ENCODE peak calls at places on chromosomes 6 and 20, in nine cellular contexts. S is tibial artery; K is heart right ventricle; Z is sigmoid colon; U is HCT116; G is lower lobe of right lung; J is CD8-positive, alpha-beta T cell; H is Panc1; B is tibial nerve. L is an unnamed sample. For H3K4me1, the result is how much of the 10 kb centered on the place peaks cover.

GRCh38 chr20:50339196-50339901 is 148.7 kb downstream of the CEBPB start:
- DNase-seq in S (peak), K (no peak), Z (peak), U (no peak), G (no peak), J (no peak), H (no peak), B (no peak), L (no peak)

GRCh38 chr6:75499640-75500039 is 6.0 kb upstream of the FILIP1 start:
- DNase-seq in S (no peak), K (no peak), Z (no peak), U (no peak), G (no peak), J (no peak), H (no peak), B (no peak), L (no peak)

GRCh38 chr20:10793741-10794140 is 119.9 kb upstream of the JAG1 start:
- DNase-seq in S (no peak), K (no peak), Z (no peak), U (no peak), G (no peak), J (no peak), H (no peak), B (no peak), L (peak)

GRCh38 chr6:154164397-154164796 is 125.4 kb downstream of the OPRM1 start:
- DNase-seq in S (peak), K (no peak), Z (peak), U (no peak), G (no peak), J (no peak), H (no peak), B (peak), L (no peak)

GRCh38 chr6:138596591-138596990 is 97.3 kb upstream of the NHSL1 start:
- DNase-seq in S (no peak), K (no peak), Z (no peak), U (no peak), G (no peak), J (no peak), H (no peak), B (no peak), L (no peak)

GRCh38 chr6:127030111-127030510 is 88.4 kb upstream of the RSPO3 start:
- DNase-seq in S (no peak), K (no peak), Z (no peak), U (no peak), G (no peak), J (no peak), H (no peak), B (no peak), L (no peak)

GRCh38 chr20:17437251-17437650 is 93.9 kb downstream of the BFSP1 start:
- DNase-seq in S (no peak), K (no peak), Z (no peak), U (no peak), G (no peak), J (no peak), H (no peak), B (no peak), L (no peak)

GRCh38 chr6:56226946-56227879 is 20.2 kb downstream of the COL21A1 start:
- DNase-seq in S (no peak), K (no peak), Z (no peak), U (no peak), G (no peak), J (no peak), H (no peak), B (no peak), L (no peak)

GRCh38 chr20:41081276-41081814 is 52.7 kb downstream of the TOP1 start:
- DNase-seq in S (no peak), K (no peak), Z (no peak), U (no peak), G (no peak), J (no peak), H (no peak), B (no peak), L (no peak)

DNA sequence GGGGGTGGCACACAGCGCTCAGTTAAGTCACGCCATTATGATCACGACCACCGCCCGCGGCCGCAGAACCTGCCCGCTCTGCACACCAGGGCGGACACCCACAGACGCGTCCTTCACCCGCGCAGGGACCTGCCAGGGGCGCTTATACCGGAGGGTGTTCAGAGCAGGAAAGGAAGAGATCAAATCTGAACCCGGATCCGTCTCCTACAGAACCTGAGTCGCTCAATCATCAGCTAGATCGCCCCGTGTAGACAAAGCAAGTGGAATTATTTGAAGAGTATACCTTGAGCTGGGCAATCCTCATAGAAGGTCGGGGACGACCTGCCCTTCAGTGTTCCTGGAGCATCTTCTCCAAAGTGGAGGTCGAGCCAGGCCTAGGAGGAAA is 14.4 kb upstream of the ZNF217 start:
- DNase-seq in S (no peak), K (no peak), Z (no peak), U (no peak), G (no peak), J (no peak), H (no peak), B (no peak), L (no peak)
- H3K27ac ChIP-seq in S (no peak), K (peak), Z (peak), U (no peak), G (peak), J (no peak), H (peak), B (no peak), L (no peak)

DNA sequence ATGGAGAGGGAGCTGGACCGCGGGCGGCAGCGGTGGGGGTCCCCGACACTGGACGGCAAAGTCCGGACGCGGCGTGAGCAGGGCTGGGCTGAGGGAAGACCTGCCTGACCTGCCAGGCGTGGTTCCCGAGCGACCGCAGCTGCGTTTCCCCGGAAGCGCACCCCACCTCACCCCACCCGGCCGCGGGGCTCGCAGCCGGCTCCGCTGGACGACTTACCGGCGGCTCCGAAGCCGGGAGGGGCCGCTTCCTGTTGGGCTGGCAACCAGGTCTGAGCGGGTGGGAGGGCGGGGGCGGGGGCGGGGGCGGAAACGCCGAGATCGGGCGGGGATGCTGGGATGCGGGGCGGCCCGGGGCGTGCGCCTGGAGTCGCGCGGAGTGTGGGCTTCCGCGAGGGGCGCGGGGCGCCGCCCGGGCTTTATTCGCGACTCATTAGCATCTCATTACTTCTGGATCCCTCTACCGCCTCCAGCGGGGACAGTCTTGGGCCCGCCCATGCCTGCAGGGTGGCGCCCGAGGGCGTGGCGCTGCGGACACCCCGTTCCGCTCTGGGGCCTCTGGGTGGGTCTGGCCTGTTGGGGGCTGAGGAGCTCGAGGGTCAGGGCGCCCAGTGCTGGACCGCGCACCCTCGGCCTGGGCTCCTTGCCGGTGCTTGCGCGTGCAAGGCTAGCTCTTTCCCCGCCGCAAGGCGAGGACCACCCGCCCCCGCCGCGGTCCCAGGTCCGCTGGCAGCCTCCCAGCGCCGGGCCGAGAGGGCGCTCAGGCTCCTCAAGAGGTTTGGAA is at the start of gene MICAL1:
- DNase-seq in S (peak), K (peak), Z (peak), U (no peak), G (peak), J (peak), H (no peak), B (peak), L (peak)
- H3K4me1 ChIP-seq in S (under half), K (under half), Z (under half), U (under half), G (half or more), J (half or more), H (under half), B (under half), L (under half)

GRCh38 chr6:23635150-23635549 is 490.9 kb upstream of the NRSN1 start:
- DNase-seq in S (no peak), K (no peak), Z (no peak), U (no peak), G (no peak), J (no peak), H (no peak), B (no peak), L (no peak)

GRCh38 chr6:23633986-23634385 is 492.0 kb upstream of the NRSN1 start:
- DNase-seq in S (no peak), K (no peak), Z (no peak), U (no peak), G (no peak), J (no peak), H (no peak), B (no peak), L (no peak)

GRCh38 chr6:23642849-23643248 is 483.2 kb upstream of the NRSN1 start:
- DNase-seq in S (no peak), K (no peak), Z (no peak), U (no peak), G (no peak), J (no peak), H (no peak), B (no peak), L (no peak)

GRCh38 chr6:23637296-23637695 is 488.7 kb upstream of the NRSN1 start:
- DNase-seq in S (no peak), K (no peak), Z (no peak), U (no peak), G (no peak), J (no peak), H (no peak), B (no peak), L (no peak)
- TF ChIP-seq CTCF in S (no peak), K (no peak), Z (no peak), U (no peak), G (no peak), J (no peak), H (no peak), B (no peak), L (no peak)

GRCh38 chr6:30344191-30344867 is 627 bp upstream of the RPP21 start:
- DNase-seq in S (no peak), K (no peak), Z (no peak), U (no peak), G (no peak), J (no peak), H (no peak), B (no peak), L (no peak)
- H3K27ac ChIP-seq in S (peak), K (peak), Z (peak), U (no peak), G (peak), J (no peak), H (peak), B (no peak), L (no peak)

GRCh38 chr6:90468080-90468479 is 118.8 kb downstream of the MAP3K7 start:
- DNase-seq in S (no peak), K (no peak), Z (no peak), U (no peak), G (no peak), J (no peak), H (no peak), B (no peak), L (no peak)

GRCh38 chr6:90468859-90469258 is 118.0 kb downstream of the MAP3K7 start:
- DNase-seq in S (no peak), K (no peak), Z (no peak), U (no peak), G (no peak), J (no peak), H (no peak), B (no peak), L (no peak)

GRCh38 chr6:90471297-90471696 is 115.6 kb downstream of the MAP3K7 start:
- DNase-seq in S (no peak), K (no peak), Z (no peak), U (no peak), G (no peak), J (no peak), H (no peak), B (no peak), L (no peak)

GRCh38 chr6:90469906-90470305 is 117.0 kb downstream of the MAP3K7 start:
- DNase-seq in S (no peak), K (no peak), Z (no peak), U (no peak), G (no peak), J (no peak), H (no peak), B (no peak), L (no peak)

DNA sequence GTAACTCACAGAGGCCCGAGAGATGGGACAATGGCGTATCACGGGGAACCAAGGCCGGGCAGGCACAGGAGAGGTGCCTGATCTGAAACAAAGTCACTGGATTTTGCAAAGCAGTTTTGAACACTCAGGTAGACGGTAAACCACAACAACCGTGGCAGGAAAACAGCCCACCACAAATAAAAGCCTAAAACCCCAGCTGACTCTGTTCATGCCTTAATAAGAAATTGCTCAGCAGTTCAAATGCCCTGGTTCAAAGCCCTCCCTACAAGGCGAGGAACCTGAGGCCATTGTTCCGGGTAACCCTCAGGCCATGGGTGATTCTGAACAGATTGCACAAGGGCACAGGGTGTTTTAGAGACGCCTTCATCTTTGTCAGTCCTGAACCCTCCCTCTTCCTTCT is 114.2 kb downstream of the MAP3K7 start:
- DNase-seq in S (no peak), K (no peak), Z (no peak), U (no peak), G (no peak), J (no peak), H (no peak), B (no peak), L (no peak)
- H3K4me1 ChIP-seq in S (under half), K (under half), Z (under half), U (under half), G (under half), J (under half), H (under half), B (under half), L (under half)

DNA sequence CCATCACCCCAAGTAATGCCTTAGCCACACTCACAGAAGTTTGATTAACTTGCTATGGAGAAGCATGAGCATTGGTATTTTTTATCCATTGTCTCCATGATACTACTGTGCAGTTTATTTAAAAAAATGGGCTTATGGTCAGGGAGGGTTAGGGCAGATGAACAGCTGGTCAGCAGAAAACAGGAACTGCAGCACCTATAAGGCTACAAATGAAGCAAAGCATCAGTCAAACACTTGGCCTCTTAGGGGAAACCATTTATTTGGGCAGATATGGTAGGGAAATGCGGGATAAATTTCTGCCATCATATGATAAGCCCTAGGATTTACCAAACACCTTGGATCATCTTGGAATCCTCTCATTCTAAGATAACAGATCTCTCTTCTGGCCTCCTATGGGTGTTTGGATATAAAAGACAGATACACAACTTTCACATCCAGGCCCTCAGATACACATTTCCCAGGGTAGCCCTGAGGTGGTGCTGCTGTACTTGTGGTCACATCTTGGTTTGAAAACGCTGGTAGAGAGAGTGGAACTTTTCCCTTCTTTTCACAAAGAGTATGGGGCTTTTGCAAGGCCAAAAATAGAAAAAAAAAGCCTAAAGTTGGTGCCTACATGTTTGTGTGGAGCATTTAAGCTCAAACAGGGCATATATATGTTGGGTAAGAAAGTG is 42.8 kb upstream of the AHI1 start:
- DNase-seq in S (no peak), K (no peak), Z (no peak), U (no peak), G (no peak), J (no peak), H (no peak), B (no peak), L (no peak)
- TF ChIP-seq CTCF in S (no peak), K (no peak), Z (no peak), U (no peak), G (no peak), J (no peak), H (no peak), B (no peak), L (peak)

GRCh38 chr20:62899633-62900051 is 26.7 kb downstream of the DIDO1 start:
- DNase-seq in S (no peak), K (no peak), Z (no peak), U (no peak), G (peak), J (no peak), H (no peak), B (no peak), L (no peak)

GRCh38 chr20:62898970-62899632 is 27.2 kb downstream of the DIDO1 start:
- DNase-seq in S (peak), K (no peak), Z (no peak), U (no peak), G (peak), J (no peak), H (no peak), B (no peak), L (no peak)

GRCh38 chr20:62900052-62900691 is 26.1 kb downstream of the DIDO1 start:
- DNase-seq in S (peak), K (peak), Z (peak), U (peak), G (peak), J (peak), H (no peak), B (peak), L (peak)

GRCh38 chr20:62901891-62902290 is 24.4 kb downstream of the DIDO1 start:
- DNase-seq in S (no peak), K (no peak), Z (no peak), U (no peak), G (no peak), J (no peak), H (no peak), B (no peak), L (no peak)

GRCh38 chr20:62900692-62901584 is 25.4 kb downstream of the DIDO1 start:
- DNase-seq in S (no peak), K (no peak), Z (no peak), U (no peak), G (no peak), J (no peak), H (no peak), B (no peak), L (no peak)
- H3K27ac ChIP-seq in S (no peak), K (no peak), Z (peak), U (peak), G (no peak), J (peak), H (no peak), B (peak), L (peak)